ENCODE peak calls at places on chromosomes 11 and 22, in eight cellular contexts. T, F, Q, H, E, X, J and P are unnamed samples.

GRCh38 chr11:121964591-121964990 is 151.4 kb downstream of the BLID start:
- DNase-seq in F (peak; percentile 15), H (no peak), T (no peak), Q (no peak), E (peak; percentile 69), J (no peak), X (no peak), P (peak; percentile 43)

GRCh38 chr11:8365542-8365941 is 101.9 kb upstream of the LMO1 start:
- DNase-seq in F (no peak), J (no peak), H (no peak), X (no peak), Q (no peak), E (no peak), T (no peak), P (no peak)

GRCh38 chr11:69425444-69425843 is 56.0 kb upstream of the LINC01488 start:
- DNase-seq in Q (no peak), H (no peak), F (no peak), T (no peak), E (no peak), X (no peak), J (no peak), P (no peak)

GRCh38 chr11:60924906-60925684 is 835 bp downstream of the TMEM132A start:
- DNase-seq in J (no peak), T (no peak), Q (no peak), X (no peak), E (no peak), F (no peak), H (no peak), P (no peak)

GRCh38 chr11:69127884-69128283 is 27.9 kb upstream of the SMIM38 start:
- DNase-seq in F (no peak), H (no peak), Q (no peak), X (no peak), E (no peak), J (no peak), T (no peak), P (no peak)

GRCh38 chr11:60934091-60934789 is 10.0 kb downstream of the TMEM132A start:
- DNase-seq in F (no peak), X (no peak), Q (no peak), E (no peak), H (no peak), T (no peak), J (no peak), P (no peak)

GRCh38 chr11:1659478-1659877 is 29.9 kb downstream of the KRTAP5-5 start:
- DNase-seq in Q (no peak), F (no peak), X (no peak), T (no peak), H (no peak), J (no peak), E (no peak), P (no peak)

GRCh38 chr11:87466228-87466627 is 428.5 kb downstream of the TMEM135 start:
- DNase-seq in H (no peak), E (no peak), F (no peak), J (no peak), X (no peak), T (no peak), Q (no peak), P (peak; percentile 59)

GRCh38 chr11:109480251-109480650 is 58.3 kb downstream of the C11orf87 start:
- DNase-seq in F (no peak), E (no peak), Q (no peak), H (no peak), T (no peak), J (no peak), X (no peak), P (no peak)

GRCh38 chr22:32476286-32476685 is 1.7 kb downstream of the FBXO7 start:
- DNase-seq in Q (no peak), E (no peak), X (no peak), F (peak; percentile 17), T (no peak), J (no peak), H (no peak), P (no peak)

GRCh38 chr11:27087425-27087824 is 46.8 kb downstream of the BBOX1 start:
- DNase-seq in H (no peak), Q (no peak), T (no peak), X (no peak), J (no peak), F (no peak), E (no peak), P (no peak)

GRCh38 chr11:94629741-94630140 is 62.6 kb downstream of the PIWIL4 start:
- DNase-seq in F (no peak), Q (no peak), E (no peak), J (no peak), X (no peak), H (no peak), T (no peak), P (no peak)

GRCh38 chr11:94423467-94423866 is 22.2 kb upstream of the GPR83 start:
- DNase-seq in J (no peak), E (no peak), F (no peak), X (no peak), H (no peak), Q (no peak), T (no peak), P (no peak)

GRCh38 chr22:44094751-44095302 is 70.7 kb downstream of the PARVB start:
- DNase-seq in J (no peak), F (no peak), X (no peak), T (no peak), H (no peak), Q (no peak), E (no peak), P (no peak)

GRCh38 chr11:125313271-125314222 is 149.0 kb downstream of the PKNOX2 start:
- DNase-seq in E (no peak), X (no peak), Q (no peak), J (no peak), F (peak; percentile 85), T (no peak), H (no peak), P (no peak)

GRCh38 chr11:43959321-43959995 is 17.0 kb downstream of the C11orf96 start:
- DNase-seq in X (no peak), H (no peak), E (peak; percentile 59), Q (no peak), F (no peak), J (no peak), T (no peak), P (peak; percentile 40)

GRCh38 chr11:14908214-14908880 is 16.3 kb upstream of the CYP2R1 start:
- DNase-seq in J (peak; percentile 57), Q (peak; percentile 47), F (peak; percentile 36), E (peak; percentile 76), T (no peak), X (no peak), H (no peak), P (peak; percentile 32)

GRCh38 chr11:68266121-68266891 is 5.5 kb downstream of the C11orf24 start:
- DNase-seq in T (no peak), Q (no peak), F (no peak), X (no peak), E (no peak), J (no peak), H (no peak), P (no peak)

GRCh38 chr11:10400856-10401255 is 54.2 kb upstream of the AMPD3 start:
- DNase-seq in E (peak; percentile 20), T (no peak), F (peak; percentile 31), Q (no peak), J (no peak), H (no peak), X (no peak), P (no peak)

GRCh38 chr11:118699508-118700220 is 20.2 kb upstream of the TREH start:
- DNase-seq in J (peak; percentile 79), E (no peak), T (peak; percentile 71), X (no peak), H (no peak), F (no peak), Q (no peak), P (no peak)

GRCh38 chr11:132457445-132457844 is 1074.9 kb downstream of the OPCML start:
- DNase-seq in H (no peak), T (no peak), Q (no peak), E (no peak), J (no peak), F (no peak), X (no peak), P (no peak)